ENCODE peak calls at places on chromosomes 5 and 9, in six cellular contexts. K, W, Z, G, V and F are unnamed samples.

GRCh38 chr5:126970517-126971017 is 59.8 kb downstream of the MARCHF3 start:
- DNase-seq in K (no peak), W (no peak), Z (no peak), G (no peak), V (no peak), F (no peak)

GRCh38 chr9:108687360-108687981 is 168.3 kb downstream of the ACTL7B start:
- DNase-seq in K (no peak), W (no peak), Z (no peak), G (no peak), V (no peak), F (no peak)

GRCh38 chr9:96015876-96016686 is 140.6 kb downstream of the ERCC6L2 start:
- DNase-seq in K (no peak), W (no peak), Z (no peak), G (no peak), V (no peak), F (no peak)

GRCh38 chr5:98099448-98100105 is 673.9 kb upstream of the RGMB start:
- DNase-seq in K (no peak), W (no peak), Z (no peak), G (no peak), V (no peak), F (no peak)

GRCh38 chr9:70255521-70255920 is 3.3 kb upstream of the SMC5 start:
- DNase-seq in K (peak), W (no peak), Z (no peak), G (no peak), V (no peak), F (no peak)

GRCh38 chr5:1670342-1670741 is 129.3 kb downstream of the MRPL36 start:
- DNase-seq in K (no peak), W (no peak), Z (no peak), G (no peak), V (no peak), F (no peak)

GRCh38 chr5:145968970-145969713 is 32.8 kb downstream of the SH3RF2 start:
- DNase-seq in K (no peak), W (no peak), Z (no peak), G (no peak), V (no peak), F (no peak)

GRCh38 chr9:77816641-77817341 is 168.7 kb upstream of the GNA14 start:
- DNase-seq in K (no peak), W (no peak), Z (no peak), G (no peak), V (no peak), F (no peak)

GRCh38 chr5:172683696-172684464 is 42.8 kb downstream of the NEURL1B start:
- DNase-seq in K (no peak), W (no peak), Z (no peak), G (peak), V (no peak), F (no peak)

GRCh38 chr5:542693-543311 is 18.6 kb upstream of the SLC9A3 start:
- DNase-seq in K (no peak), W (no peak), Z (no peak), G (no peak), V (peak), F (peak)

GRCh38 chr5:176784218-176785165 is 25.9 kb upstream of the UNC5A start:
- DNase-seq in K (peak), W (peak), Z (no peak), G (no peak), V (peak), F (peak)

GRCh38 chr5:143695244-143695885 is 116.6 kb upstream of the HMHB1 start:
- DNase-seq in K (no peak), W (no peak), Z (no peak), G (no peak), V (no peak), F (no peak)

GRCh38 chr9:137458194-137459146 is 664 bp downstream of the NSMF start:
- DNase-seq in K (peak), W (no peak), Z (no peak), G (no peak), V (peak), F (peak)